ENCODE peak calls at places on chromosomes 4 and X, in seven cellular contexts. A is iPS DF 6.9; F is dorsolateral prefrontal cortex; J is heart left ventricle; P is testis; D is psoas muscle; O is CD8-positive, alpha-beta T cell. W is an unnamed sample.

GRCh38 chrX:82058728-82059127 is 856.8 kb downstream of the SH3BGRL start:
- DNase-seq in J (no peak), D (no peak), O (no peak), F (no peak), P (no peak), A (no peak), W (no peak)

GRCh38 chrX:81377329-81377728 is 175.4 kb downstream of the SH3BGRL start:
- DNase-seq in D (no peak), O (no peak), J (no peak), F (no peak), A (no peak), P (no peak), W (no peak)

GRCh38 chrX:154805696-154806091 is 409 bp upstream of the MPP1 start:
- DNase-seq in O (no peak), D (no peak), F (no peak), P (no peak), J (no peak), A (no peak), W (no peak)

GRCh38 chrX:4655743-4656142 is 942.3 kb upstream of the PRKX start:
- DNase-seq in F (no peak), A (no peak), O (no peak), D (no peak), P (no peak), J (no peak), W (no peak)

GRCh38 chr4:182144621-182145359 is 98.4 kb upstream of the TENM3 start:
- DNase-seq in D (no peak), O (no peak), P (peak), J (no peak), F (no peak), A (no peak), W (no peak)

GRCh38 chr4:2402941-2403340 is 15.5 kb downstream of the ZFYVE28 start:
- DNase-seq in A (no peak), D (peak), J (no peak), P (no peak), F (no peak), O (no peak), W (no peak)

GRCh38 chrX:68490644-68491043 is 8.2 kb upstream of the YIPF6 start:
- DNase-seq in J (no peak), D (no peak), F (no peak), A (no peak), P (no peak), O (no peak), W (no peak)

GRCh38 chr4:187227907-187228699 is 504.4 kb upstream of the FAT1 start:
- DNase-seq in P (no peak), J (no peak), A (no peak), D (no peak), O (no peak), F (no peak), W (no peak)

GRCh38 chrX:134144231-134144630 is 92.8 kb upstream of the CCDC160 start:
- DNase-seq in D (no peak), P (no peak), A (no peak), O (no peak), F (no peak), J (no peak), W (no peak)

GRCh38 chr4:165198329-165198728 is 9.0 kb upstream of the KLHL2 start:
- DNase-seq in F (no peak), O (no peak), P (no peak), D (no peak), J (no peak), A (no peak), W (no peak)

GRCh38 chrX:107935664-107936433 is 46.3 kb downstream of the TEX13B start:
- DNase-seq in D (no peak), P (no peak), O (no peak), J (peak), A (no peak), F (peak), W (no peak)

GRCh38 chr4:153137168-153137567 is 67.1 kb upstream of the TRIM2 start:
- DNase-seq in P (no peak), F (peak), O (no peak), D (no peak), A (no peak), J (no peak), W (peak)

GRCh38 chr4:112061418-112061817 is 83.8 kb upstream of the FAM241A start:
- DNase-seq in J (no peak), F (no peak), O (no peak), D (no peak), P (no peak), A (no peak), W (no peak)

GRCh38 chr4:1072830-1073446 is 40.4 kb downstream of the RNF212 start:
- DNase-seq in F (no peak), A (no peak), P (peak), J (peak), O (peak), D (no peak), W (peak)

GRCh38 chrX:11100281-11101035 is 10.7 kb upstream of the HCCS start:
- DNase-seq in J (no peak), P (peak), D (no peak), A (no peak), F (no peak), O (no peak), W (peak)

GRCh38 chr4:136863756-136864155 is 668.5 kb downstream of the PCDH18 start:
- DNase-seq in O (no peak), A (no peak), J (no peak), F (no peak), P (no peak), D (no peak), W (no peak)

GRCh38 chrX:52558140-52558539 is 41.3 kb upstream of the XAGE1B start:
- DNase-seq in O (no peak), A (no peak), D (no peak), F (no peak), P (no peak), J (no peak), W (no peak)

GRCh38 chr4:10074767-10075105 is 41.9 kb downstream of the WDR1 start:
- DNase-seq in A (no peak), J (no peak), O (no peak), P (no peak), F (no peak), D (no peak), W (no peak)

GRCh38 chr4:157978680-157979361 is 194.0 kb downstream of the GASK1B start:
- DNase-seq in A (peak), J (peak), F (peak), P (peak), O (no peak), D (peak), W (peak)

GRCh38 chrX:123184858-123185251 is 777 bp downstream of the GRIA3 start:
- DNase-seq in D (no peak), O (no peak), P (peak), F (peak), A (no peak), J (peak), W (no peak)

GRCh38 chr4:32455231-32455630 is 1735.1 kb downstream of the PCDH7 start:
- DNase-seq in J (no peak), D (no peak), F (no peak), A (no peak), O (no peak), P (no peak), W (no peak)

GRCh38 chr4:26020083-26020668 is 106.2 kb downstream of the SMIM20 start:
- DNase-seq in D (no peak), P (no peak), F (no peak), A (no peak), O (no peak), J (no peak), W (no peak)

GRCh38 chr4:20925176-20925575 is 224.9 kb downstream of the PACRGL start:
- DNase-seq in D (no peak), O (no peak), P (no peak), J (no peak), F (no peak), A (no peak), W (no peak)

GRCh38 chrX:118928126-118928525 is 46.3 kb upstream of the LONRF3 start:
- DNase-seq in D (no peak), A (no peak), F (no peak), P (no peak), J (no peak), O (no peak), W (no peak)

GRCh38 chr4:41257257-41257900 is 651 bp downstream of the UCHL1 start:
- DNase-seq in J (peak), P (peak), A (peak), F (peak), O (no peak), D (peak), W (no peak)

GRCh38 chr4:81684357-81684756 is 212.7 kb upstream of the RASGEF1B start:
- DNase-seq in D (no peak), A (no peak), O (no peak), P (no peak), F (no peak), J (no peak), W (no peak)

GRCh38 chr4:86593726-86594558 is at the start of gene PTPN13:
- DNase-seq in J (peak), O (no peak), A (peak), D (peak), P (peak), F (peak), W (peak)

GRCh38 chr4:168933423-168933822 is 76.6 kb downstream of the CBR4 start:
- DNase-seq in O (no peak), D (no peak), P (no peak), J (no peak), A (no peak), F (no peak), W (no peak)

GRCh38 chr4:7753271-7753670 is 186.4 kb downstream of the AFAP1 start:
- DNase-seq in J (no peak), D (no peak), O (no peak), P (no peak), F (no peak), A (no peak), W (no peak)

GRCh38 chr4:54626113-54626512 is 31.6 kb upstream of the KIT start:
- DNase-seq in J (no peak), A (no peak), D (no peak), P (peak), O (no peak), F (no peak), W (no peak)

GRCh38 chr4:37970702-37971101 is 10.5 kb downstream of the PTTG2 start:
- DNase-seq in O (peak), A (no peak), P (peak), J (peak), D (peak), F (no peak), W (peak)

GRCh38 chrX:79154612-79155358 is 10.3 kb downstream of the GPR174 start:
- DNase-seq in A (no peak), J (no peak), F (no peak), O (no peak), P (no peak), D (no peak), W (no peak)
- H3K4me3 ChIP-seq in A (no peak), J (no peak), F (no peak), O (peak), P (no peak), D (no peak), W (no peak)

DNA sequence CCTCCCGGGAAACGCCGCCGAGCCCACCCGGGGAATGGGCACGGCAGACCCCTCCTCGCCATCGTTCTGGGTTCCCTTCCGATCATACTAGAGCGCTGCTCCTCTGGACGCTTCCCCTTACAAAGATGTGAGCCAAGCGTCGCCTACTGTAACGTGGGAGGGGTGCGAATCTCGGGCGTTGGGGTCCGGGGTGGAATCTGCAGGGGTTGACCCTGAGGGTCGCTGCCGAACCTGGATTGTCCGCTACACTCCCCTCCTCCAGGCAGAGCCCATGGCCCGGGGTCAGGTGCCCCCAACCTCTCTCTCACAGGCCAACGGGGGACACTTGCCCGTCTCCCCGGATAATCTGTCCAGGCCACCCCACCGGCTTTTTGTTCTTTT is 13.8 kb downstream of the BCOR start:
- DNase-seq in J (no peak), F (no peak), D (peak), O (no peak), A (no peak), P (no peak), W (no peak)
- H3K4me3 ChIP-seq in J (peak), F (peak), D (peak), O (peak), A (peak), P (peak), W (peak)

GRCh38 chr4:23320881-23321612 is 568.8 kb downstream of the PPARGC1A start:
- DNase-seq in P (no peak), O (no peak), F (no peak), D (no peak), J (no peak), A (no peak), W (no peak)
- H3K4me3 ChIP-seq in P (no peak), O (no peak), F (no peak), D (no peak), J (no peak), A (no peak), W (no peak)

GRCh38 chr4:105952596-105952995 is 57.3 kb downstream of the NPNT start:
- DNase-seq in A (no peak), J (no peak), O (no peak), P (no peak), F (no peak), D (no peak), W (no peak)
- H3K4me3 ChIP-seq in A (no peak), J (no peak), O (no peak), P (no peak), F (no peak), D (no peak), W (no peak)

GRCh38 chr4:145735777-145736176 is 55.8 kb downstream of the C4orf51 start:
- DNase-seq in O (no peak), A (no peak), J (no peak), F (no peak), D (peak), P (no peak), W (no peak)
- H3K4me3 ChIP-seq in O (no peak), A (no peak), J (no peak), F (no peak), D (peak), P (no peak), W (no peak)

GRCh38 chrX:38800981-38801845 is at the start of gene MID1IP1:
- DNase-seq in O (peak), D (peak), A (peak), J (peak), F (peak), P (peak), W (peak)
- H3K4me3 ChIP-seq in O (peak), D (peak), A (peak), J (peak), F (peak), P (peak), W (peak)

GRCh38 chr4:123505077-123505456 is 108.5 kb downstream of the SPRY1 start:
- DNase-seq in A (no peak), P (peak), O (no peak), D (no peak), J (no peak), F (no peak), W (no peak)
- H3K4me3 ChIP-seq in A (peak), P (peak), O (peak), D (peak), J (peak), F (peak), W (peak)

GRCh38 chrX:37686979-37687378 is 1.4 kb downstream of the XK start:
- DNase-seq in J (no peak), A (no peak), D (no peak), P (no peak), F (no peak), O (no peak), W (no peak)

GRCh38 chrX:37686348-37686736 is 751 bp downstream of the XK start:
- DNase-seq in J (no peak), D (no peak), P (no peak), A (no peak), O (no peak), F (no peak), W (no peak)

GRCh38 chrX:37684426-37684825 is 1.2 kb upstream of the XK start:
- DNase-seq in J (no peak), D (no peak), P (no peak), A (no peak), F (no peak), O (no peak), W (no peak)

GRCh38 chrX:37685452-37686347 is at the start of gene XK:
- DNase-seq in D (peak), O (no peak), J (peak), F (peak), P (peak), A (peak), W (peak)

GRCh38 chrX:37684918-37685317 is 673 bp upstream of the XK start:
- DNase-seq in J (no peak), P (no peak), F (no peak), D (no peak), O (no peak), A (no peak), W (no peak)
- H3K4me3 ChIP-seq in J (peak), P (peak), F (peak), D (peak), O (no peak), A (no peak), W (no peak)

DNA sequence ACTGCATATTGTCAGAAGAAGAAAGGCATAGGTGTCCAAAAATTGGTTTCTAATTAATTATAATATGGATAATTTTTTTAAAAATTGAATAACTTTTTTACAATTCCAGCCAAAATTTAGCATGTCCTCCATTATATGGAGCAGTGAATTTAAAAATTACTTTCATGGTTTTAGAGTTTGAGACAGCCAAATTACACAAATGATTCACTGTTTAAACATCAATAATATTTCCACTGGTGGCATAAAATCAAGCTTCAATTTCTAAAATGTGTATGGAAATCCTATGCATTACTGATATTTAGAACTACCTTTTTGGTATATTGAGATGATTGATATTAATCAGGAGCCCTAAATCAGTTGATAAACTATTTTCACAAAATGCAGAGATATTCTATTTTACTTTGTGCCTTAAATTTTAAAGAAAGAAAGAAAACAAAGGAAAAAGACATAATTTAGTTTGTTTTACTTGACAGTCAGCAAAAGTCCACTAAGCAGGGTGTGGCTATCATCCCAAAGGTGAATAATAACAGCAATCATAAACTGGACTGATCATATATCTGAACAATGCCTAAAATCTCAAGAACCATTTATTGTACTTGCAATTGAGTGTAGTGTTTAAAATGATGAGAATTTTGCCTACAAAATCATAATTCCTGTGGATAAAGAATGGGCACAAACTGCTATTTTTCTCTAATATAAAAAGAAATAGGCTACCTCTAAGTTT is 34.2 kb downstream of the KLHL34 start:
- DNase-seq in A (no peak), P (no peak), O (no peak), F (no peak), D (no peak), J (no peak), W (no peak)
- H3K4me3 ChIP-seq in A (no peak), P (no peak), O (no peak), F (no peak), D (no peak), J (no peak), W (no peak)

W was measured in Peyer's patch.